ENCODE peak calls at places on chromosome 15, in nine cellular contexts. H is progenitor cell of endocrine pancreas, M is Calu3, O is pancreas, B is glutamatergic neuron, J is HFF-Myc, R is IMR-90, F is ovary, Z is osteocyte. V is an unnamed sample.

GRCh38 chr15:76961277-76962010 is 29.9 kb downstream of the RCN2 start:
- DNase-seq in J (no peak), Z (no peak), M (no peak), F (no peak), H (no peak), B (no peak), R (no peak), O (no peak), V (no peak)

GRCh38 chr15:70018646-70019600 is 78.8 kb downstream of the TLE3 start:
- DNase-seq in H (no peak), J (no peak), F (no peak), B (no peak), M (no peak), R (no peak), Z (no peak), O (peak), V (no peak)

GRCh38 chr15:78438595-78439285 is 724 bp downstream of the IREB2 start:
- DNase-seq in M (peak), J (no peak), H (peak), B (peak), F (no peak), Z (peak), O (no peak), R (no peak), V (no peak)

GRCh38 chr15:57637836-57638235 is 46.1 kb downstream of the MYZAP start:
- DNase-seq in Z (no peak), H (no peak), B (no peak), O (no peak), R (no peak), F (no peak), J (no peak), M (no peak), V (no peak)

GRCh38 chr15:71807691-71808091 is 2.7 kb upstream of the NR2E3 start:
- DNase-seq in Z (no peak), O (no peak), F (no peak), M (no peak), B (no peak), J (no peak), R (peak), H (no peak), V (no peak)

GRCh38 chr15:41866263-41866703 is 27.6 kb downstream of the SPTBN5 start:
- DNase-seq in R (no peak), J (no peak), H (no peak), Z (no peak), B (no peak), F (no peak), M (no peak), O (no peak), V (no peak)

GRCh38 chr15:35690089-35690488 is 144.1 kb upstream of the DPH6 start:
- DNase-seq in O (no peak), R (no peak), J (no peak), H (no peak), F (no peak), M (no peak), B (no peak), Z (no peak), V (no peak)

GRCh38 chr15:55737373-55737772 is 5.6 kb downstream of the PRTG start:
- DNase-seq in R (peak), Z (no peak), H (no peak), M (no peak), O (no peak), B (no peak), J (no peak), F (no peak), V (no peak)

GRCh38 chr15:55796321-55796965 is 53.5 kb upstream of the PRTG start:
- DNase-seq in M (no peak), Z (no peak), J (no peak), H (no peak), F (no peak), R (peak), B (no peak), O (no peak), V (no peak)

GRCh38 chr15:40306908-40307307 is 827 bp downstream of the PLCB2 start:
- DNase-seq in M (no peak), F (no peak), B (no peak), O (peak), H (no peak), R (no peak), J (no peak), Z (no peak), V (no peak)

GRCh38 chr15:48510976-48511375 is 134.5 kb downstream of the FBN1 start:
- DNase-seq in M (peak), J (no peak), O (no peak), R (no peak), F (no peak), Z (no peak), H (no peak), B (no peak), V (no peak)

GRCh38 chr15:47756872-47757271 is 39.6 kb downstream of the SEMA6D start:
- DNase-seq in J (peak), R (peak), M (no peak), H (no peak), B (no peak), F (peak), Z (no peak), O (no peak), V (no peak)

GRCh38 chr15:70558406-70559222 is 204.7 kb downstream of the UACA start:
- DNase-seq in M (no peak), O (no peak), B (no peak), J (no peak), H (no peak), F (no peak), R (no peak), Z (no peak), V (no peak)

GRCh38 chr15:37002041-37002689 is 98.2 kb downstream of the MEIS2 start:
- DNase-seq in R (peak), O (no peak), B (no peak), J (no peak), M (no peak), Z (no peak), F (no peak), H (no peak), V (no peak)

GRCh38 chr15:100770781-100771584 is 108.6 kb upstream of the ALDH1A3 start:
- DNase-seq in J (no peak), R (no peak), M (no peak), B (no peak), H (no peak), F (no peak), Z (no peak), O (no peak), V (no peak)

GRCh38 chr15:67093146-67093874 is 27.9 kb downstream of the SMAD3 start:
- DNase-seq in J (no peak), M (no peak), H (no peak), Z (no peak), B (no peak), F (no peak), R (no peak), O (no peak), V (no peak)

GRCh38 chr15:93520206-93520605 is 431.2 kb upstream of the RGMA start:
- DNase-seq in Z (no peak), F (no peak), B (no peak), J (no peak), M (no peak), R (no peak), O (no peak), H (no peak), V (no peak)

GRCh38 chr15:93515256-93516044 is 426.4 kb upstream of the RGMA start:
- DNase-seq in M (no peak), R (no peak), B (no peak), J (no peak), Z (no peak), H (no peak), F (no peak), O (no peak), V (no peak)
- TF ChIP-seq CTCF in M (no peak), R (no peak), B (no peak), J (no peak), Z (no peak), H (no peak), F (no peak), O (no peak), V (no peak)

DNA sequence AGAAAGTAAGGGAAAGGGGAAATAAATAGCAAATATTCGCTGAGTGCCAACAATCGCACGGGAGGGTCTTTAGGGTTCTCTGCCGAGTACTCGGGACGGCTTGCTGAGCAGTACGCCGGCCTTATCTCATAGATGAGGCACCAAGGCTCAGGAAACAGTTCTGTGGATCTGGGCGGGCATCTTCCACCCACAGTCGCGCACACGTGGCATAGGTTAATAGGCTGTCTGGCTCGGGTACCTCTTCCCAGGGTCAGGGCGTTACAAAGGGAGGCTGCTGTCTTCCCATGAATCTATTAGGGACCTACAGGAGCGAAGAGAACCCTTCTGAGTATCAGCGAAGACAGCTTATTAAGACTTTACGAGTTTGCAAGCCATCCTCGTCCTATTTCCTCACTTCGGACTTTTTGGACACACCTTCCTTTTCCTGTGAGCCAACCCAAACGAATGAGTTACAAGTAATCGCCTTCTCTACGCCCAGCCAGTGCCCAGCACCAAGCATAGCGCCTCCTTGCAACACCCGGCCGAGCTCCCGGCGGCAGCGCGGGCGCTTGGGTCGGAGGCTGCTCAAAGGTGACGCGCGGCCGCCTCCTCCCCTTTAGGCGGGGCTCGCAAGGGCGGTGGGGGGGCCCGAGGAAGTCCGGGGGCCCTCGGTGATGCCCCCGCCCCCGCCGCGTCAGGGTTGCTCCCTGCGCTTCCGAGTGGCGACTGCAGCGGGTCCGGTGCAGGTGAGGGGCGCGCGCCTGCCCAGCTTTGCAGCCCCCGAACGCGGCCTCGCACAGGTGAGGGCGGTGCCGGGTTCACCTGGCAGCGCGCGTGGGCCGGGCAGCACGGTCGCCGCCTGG is at the start of gene MCTP2:
- DNase-seq in M (peak), O (peak), Z (no peak), J (no peak), H (peak), B (peak), F (peak), R (peak), V (no peak)
- TF ChIP-seq CTCF in M (no peak), O (no peak), Z (no peak), J (no peak), H (peak), B (no peak), F (no peak), R (peak), V (no peak)

GRCh38 chr15:43347114-43347513 is 16.7 kb upstream of the LCMT2 start:
- DNase-seq in R (no peak), F (no peak), O (no peak), H (no peak), J (no peak), Z (no peak), B (no peak), M (no peak), V (no peak)

DNA sequence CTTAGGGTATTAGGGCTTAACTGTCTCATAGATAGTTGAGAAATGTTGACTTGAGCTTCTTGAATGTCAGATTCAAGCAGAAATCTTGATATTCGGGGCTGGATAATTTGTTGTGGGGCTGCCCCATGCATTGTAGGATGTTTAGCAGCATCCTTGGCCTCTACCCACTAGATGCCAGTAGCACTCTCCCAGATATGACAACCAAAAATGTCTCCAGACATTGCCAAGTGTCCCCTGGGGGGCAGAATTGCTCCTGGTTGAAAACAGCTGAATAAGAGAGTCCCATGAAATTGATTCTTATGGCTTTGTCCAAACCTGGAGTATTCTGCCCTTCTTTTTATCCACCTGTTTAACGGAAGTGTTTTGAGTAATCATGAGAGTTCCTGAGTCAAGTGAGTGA is 15.9 kb upstream of the LCMT2 start:
- DNase-seq in H (no peak), O (no peak), J (no peak), R (no peak), M (no peak), Z (no peak), F (no peak), B (no peak), V (no peak)
- TF ChIP-seq CTCF in H (no peak), O (no peak), J (no peak), R (no peak), M (no peak), Z (no peak), F (no peak), B (no peak), V (peak)

DNA sequence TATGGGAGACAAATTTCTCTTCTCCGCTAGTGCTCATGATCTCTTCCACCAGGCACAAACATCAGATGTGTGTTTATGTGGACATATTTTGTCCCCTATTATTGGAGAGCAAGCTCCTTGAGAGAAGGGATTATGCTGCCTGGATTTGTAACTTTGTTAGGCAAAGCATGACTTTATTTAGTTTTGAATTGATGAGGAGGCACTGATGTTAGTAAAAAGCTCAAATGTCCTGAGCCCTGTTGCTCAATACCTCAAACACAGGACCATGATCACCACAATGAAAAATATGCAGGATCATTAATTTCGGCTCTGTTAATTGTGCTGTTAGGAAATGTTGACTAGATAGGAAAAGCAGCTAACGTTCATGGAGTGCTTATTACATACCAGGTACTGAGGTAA is 29.1 kb downstream of the SCG5 start:
- DNase-seq in B (no peak), O (no peak), J (no peak), R (no peak), H (no peak), Z (no peak), M (no peak), F (no peak), V (no peak)
- TF ChIP-seq CTCF in B (no peak), O (no peak), J (no peak), R (no peak), H (no peak), Z (no peak), M (no peak), F (no peak), V (no peak)